ENCODE peak calls at places on chromosomes 1 and 21, in six cellular contexts. One of them, this sample, is unnamed.

GRCh38 chr21:32802954-32803353 is 31.4 kb upstream of the PAXBP1 start:
- DNase-seq in GF-D8: no peak
- DNase-seq in hypothalamus: no peak
- DNase-seq in glutamatergic neuron: no peak
- DNase-seq in NCI-H1105 treated with DMSO at 0.1 percent for 48 hours: no peak
- DNase-seq in activated CD4-positive, CD25-positive, alpha-beta regulatory T cell treated with anti-CD3 and anti-CD28 coated beads, Interleukin-2, amount 50 U/mL, for 16 hours: no peak
- DNase-seq in this sample: no peak

GRCh38 chr1:2451744-2452582 is 24.1 kb upstream of the PLCH2 start:
- DNase-seq in GF-D8: no peak
- DNase-seq in hypothalamus: no peak
- DNase-seq in glutamatergic neuron: no peak
- DNase-seq in NCI-H1105 treated with DMSO at 0.1 percent for 48 hours: no peak
- DNase-seq in activated CD4-positive, CD25-positive, alpha-beta regulatory T cell treated with anti-CD3 and anti-CD28 coated beads, Interleukin-2, amount 50 U/mL, for 16 hours: no peak
- DNase-seq in this sample: no peak

GRCh38 chr1:43991200-43991475 is 261 bp upstream of the CCDC24 start:
- DNase-seq in GF-D8: no peak
- DNase-seq in hypothalamus: no peak
- DNase-seq in glutamatergic neuron: no peak
- DNase-seq in NCI-H1105 treated with DMSO at 0.1 percent for 48 hours: no peak
- DNase-seq in activated CD4-positive, CD25-positive, alpha-beta regulatory T cell treated with anti-CD3 and anti-CD28 coated beads, Interleukin-2, amount 50 U/mL, for 16 hours: no peak
- DNase-seq in this sample: no peak

GRCh38 chr21:46052703-46053651 is 44.9 kb upstream of the COL6A2 start:
- DNase-seq in GF-D8: no peak
- DNase-seq in hypothalamus: no peak
- DNase-seq in glutamatergic neuron: no peak
- DNase-seq in NCI-H1105 treated with DMSO at 0.1 percent for 48 hours: no peak
- DNase-seq in activated CD4-positive, CD25-positive, alpha-beta regulatory T cell treated with anti-CD3 and anti-CD28 coated beads, Interleukin-2, amount 50 U/mL, for 16 hours: no peak
- DNase-seq in this sample: no peak

GRCh38 chr1:235908742-235909520 is 42.2 kb upstream of the LYST start:
- DNase-seq in GF-D8: no peak
- DNase-seq in hypothalamus: no peak
- DNase-seq in glutamatergic neuron: no peak
- DNase-seq in NCI-H1105 treated with DMSO at 0.1 percent for 48 hours: no peak
- DNase-seq in activated CD4-positive, CD25-positive, alpha-beta regulatory T cell treated with anti-CD3 and anti-CD28 coated beads, Interleukin-2, amount 50 U/mL, for 16 hours: no peak
- DNase-seq in this sample: no peak

GRCh38 chr21:45135868-45136267 is 61.5 kb downstream of the ADARB1 start:
- DNase-seq in GF-D8: no peak
- DNase-seq in hypothalamus: no peak
- DNase-seq in glutamatergic neuron: no peak
- DNase-seq in NCI-H1105 treated with DMSO at 0.1 percent for 48 hours: no peak
- DNase-seq in activated CD4-positive, CD25-positive, alpha-beta regulatory T cell treated with anti-CD3 and anti-CD28 coated beads, Interleukin-2, amount 50 U/mL, for 16 hours: no peak
- DNase-seq in this sample: no peak

GRCh38 chr1:77200806-77201205 is 18.4 kb downstream of the PIGK start:
- DNase-seq in GF-D8: no peak
- DNase-seq in hypothalamus: no peak
- DNase-seq in glutamatergic neuron: no peak
- DNase-seq in NCI-H1105 treated with DMSO at 0.1 percent for 48 hours: no peak
- DNase-seq in activated CD4-positive, CD25-positive, alpha-beta regulatory T cell treated with anti-CD3 and anti-CD28 coated beads, Interleukin-2, amount 50 U/mL, for 16 hours: no peak
- DNase-seq in this sample: no peak

GRCh38 chr1:170929412-170929834 is 5.9 kb upstream of the MROH9 start:
- DNase-seq in GF-D8: no peak
- DNase-seq in hypothalamus: peak
- DNase-seq in glutamatergic neuron: no peak
- DNase-seq in NCI-H1105 treated with DMSO at 0.1 percent for 48 hours: no peak
- DNase-seq in activated CD4-positive, CD25-positive, alpha-beta regulatory T cell treated with anti-CD3 and anti-CD28 coated beads, Interleukin-2, amount 50 U/mL, for 16 hours: no peak
- DNase-seq in this sample: no peak

GRCh38 chr1:166159656-166160055 is 7.1 kb downstream of the FAM78B start:
- DNase-seq in GF-D8: no peak
- DNase-seq in hypothalamus: no peak
- DNase-seq in glutamatergic neuron: no peak
- DNase-seq in NCI-H1105 treated with DMSO at 0.1 percent for 48 hours: no peak
- DNase-seq in activated CD4-positive, CD25-positive, alpha-beta regulatory T cell treated with anti-CD3 and anti-CD28 coated beads, Interleukin-2, amount 50 U/mL, for 16 hours: no peak
- DNase-seq in this sample: no peak

GRCh38 chr1:65527211-65527610 is 106.7 kb downstream of the LEPR start:
- DNase-seq in GF-D8: no peak
- DNase-seq in hypothalamus: no peak
- DNase-seq in glutamatergic neuron: no peak
- DNase-seq in NCI-H1105 treated with DMSO at 0.1 percent for 48 hours: peak
- DNase-seq in activated CD4-positive, CD25-positive, alpha-beta regulatory T cell treated with anti-CD3 and anti-CD28 coated beads, Interleukin-2, amount 50 U/mL, for 16 hours: no peak
- DNase-seq in this sample: no peak

GRCh38 chr1:94884101-94884875 is 42.6 kb downstream of the CNN3 start:
- DNase-seq in GF-D8: no peak
- DNase-seq in hypothalamus: no peak
- DNase-seq in glutamatergic neuron: no peak
- DNase-seq in NCI-H1105 treated with DMSO at 0.1 percent for 48 hours: no peak
- DNase-seq in activated CD4-positive, CD25-positive, alpha-beta regulatory T cell treated with anti-CD3 and anti-CD28 coated beads, Interleukin-2, amount 50 U/mL, for 16 hours: no peak
- DNase-seq in this sample: no peak

GRCh38 chr1:78102082-78102481 is 56.3 kb downstream of the GIPC2 start:
- DNase-seq in GF-D8: no peak
- DNase-seq in hypothalamus: no peak
- DNase-seq in glutamatergic neuron: no peak
- DNase-seq in NCI-H1105 treated with DMSO at 0.1 percent for 48 hours: no peak
- DNase-seq in activated CD4-positive, CD25-positive, alpha-beta regulatory T cell treated with anti-CD3 and anti-CD28 coated beads, Interleukin-2, amount 50 U/mL, for 16 hours: no peak
- DNase-seq in this sample: no peak

GRCh38 chr21:42563261-42564045 is 49.8 kb downstream of the SLC37A1 start:
- DNase-seq in GF-D8: no peak
- DNase-seq in hypothalamus: no peak
- DNase-seq in glutamatergic neuron: peak
- DNase-seq in NCI-H1105 treated with DMSO at 0.1 percent for 48 hours: no peak
- DNase-seq in activated CD4-positive, CD25-positive, alpha-beta regulatory T cell treated with anti-CD3 and anti-CD28 coated beads, Interleukin-2, amount 50 U/mL, for 16 hours: no peak
- DNase-seq in this sample: no peak

GRCh38 chr1:153985984-153986761 is at the start of gene RAB13:
- DNase-seq in GF-D8: peak
- DNase-seq in hypothalamus: peak
- DNase-seq in glutamatergic neuron: peak
- DNase-seq in NCI-H1105 treated with DMSO at 0.1 percent for 48 hours: peak
- DNase-seq in activated CD4-positive, CD25-positive, alpha-beta regulatory T cell treated with anti-CD3 and anti-CD28 coated beads, Interleukin-2, amount 50 U/mL, for 16 hours: no peak
- DNase-seq in this sample: peak

GRCh38 chr1:109929170-109929569 is 18.5 kb downstream of the CSF1 start:
- DNase-seq in GF-D8: no peak
- DNase-seq in hypothalamus: no peak
- DNase-seq in glutamatergic neuron: no peak
- DNase-seq in NCI-H1105 treated with DMSO at 0.1 percent for 48 hours: no peak
- DNase-seq in activated CD4-positive, CD25-positive, alpha-beta regulatory T cell treated with anti-CD3 and anti-CD28 coated beads, Interleukin-2, amount 50 U/mL, for 16 hours: no peak
- DNase-seq in this sample: no peak

GRCh38 chr1:97145321-97145956 is 423.9 kb downstream of the PTBP2 start:
- DNase-seq in GF-D8: no peak
- DNase-seq in hypothalamus: peak
- DNase-seq in glutamatergic neuron: no peak
- DNase-seq in NCI-H1105 treated with DMSO at 0.1 percent for 48 hours: peak
- DNase-seq in activated CD4-positive, CD25-positive, alpha-beta regulatory T cell treated with anti-CD3 and anti-CD28 coated beads, Interleukin-2, amount 50 U/mL, for 16 hours: no peak
- DNase-seq in this sample: no peak

GRCh38 chr1:22044690-22045420 is 7.7 kb upstream of the CDC42 start:
- DNase-seq in GF-D8: no peak
- DNase-seq in hypothalamus: no peak
- DNase-seq in glutamatergic neuron: no peak
- DNase-seq in NCI-H1105 treated with DMSO at 0.1 percent for 48 hours: no peak
- DNase-seq in activated CD4-positive, CD25-positive, alpha-beta regulatory T cell treated with anti-CD3 and anti-CD28 coated beads, Interleukin-2, amount 50 U/mL, for 16 hours: no peak
- DNase-seq in this sample: no peak

GRCh38 chr1:205512059-205513045 is 7.9 kb downstream of the CDK18 start:
- DNase-seq in GF-D8: no peak
- DNase-seq in hypothalamus: no peak
- DNase-seq in glutamatergic neuron: no peak
- DNase-seq in NCI-H1105 treated with DMSO at 0.1 percent for 48 hours: no peak
- DNase-seq in activated CD4-positive, CD25-positive, alpha-beta regulatory T cell treated with anti-CD3 and anti-CD28 coated beads, Interleukin-2, amount 50 U/mL, for 16 hours: no peak
- DNase-seq in this sample: no peak

GRCh38 chr1:90012305-90012704 is 17.4 kb downstream of the ZNF326 start:
- DNase-seq in GF-D8: no peak
- DNase-seq in hypothalamus: no peak
- DNase-seq in glutamatergic neuron: no peak
- DNase-seq in NCI-H1105 treated with DMSO at 0.1 percent for 48 hours: no peak
- DNase-seq in activated CD4-positive, CD25-positive, alpha-beta regulatory T cell treated with anti-CD3 and anti-CD28 coated beads, Interleukin-2, amount 50 U/mL, for 16 hours: no peak
- DNase-seq in this sample: no peak

GRCh38 chr21:14877581-14878228 is 187.1 kb downstream of the NRIP1 start:
- DNase-seq in GF-D8: no peak
- DNase-seq in hypothalamus: no peak
- DNase-seq in glutamatergic neuron: no peak
- DNase-seq in NCI-H1105 treated with DMSO at 0.1 percent for 48 hours: no peak
- DNase-seq in activated CD4-positive, CD25-positive, alpha-beta regulatory T cell treated with anti-CD3 and anti-CD28 coated beads, Interleukin-2, amount 50 U/mL, for 16 hours: no peak
- DNase-seq in this sample: no peak

GRCh38 chr1:60960846-60961542 is 121.4 kb upstream of the NFIA start:
- DNase-seq in GF-D8: no peak
- DNase-seq in hypothalamus: no peak
- DNase-seq in glutamatergic neuron: no peak
- DNase-seq in NCI-H1105 treated with DMSO at 0.1 percent for 48 hours: no peak
- DNase-seq in activated CD4-positive, CD25-positive, alpha-beta regulatory T cell treated with anti-CD3 and anti-CD28 coated beads, Interleukin-2, amount 50 U/mL, for 16 hours: no peak
- DNase-seq in this sample: no peak

GRCh38 chr1:79197421-79197820 is 190.9 kb upstream of the ADGRL4 start:
- DNase-seq in GF-D8: no peak
- DNase-seq in hypothalamus: no peak
- DNase-seq in glutamatergic neuron: no peak
- DNase-seq in NCI-H1105 treated with DMSO at 0.1 percent for 48 hours: no peak
- DNase-seq in activated CD4-positive, CD25-positive, alpha-beta regulatory T cell treated with anti-CD3 and anti-CD28 coated beads, Interleukin-2, amount 50 U/mL, for 16 hours: no peak
- DNase-seq in this sample: no peak

GRCh38 chr1:55363261-55363660 is 148.1 kb upstream of the USP24 start:
- DNase-seq in GF-D8: no peak
- DNase-seq in hypothalamus: no peak
- DNase-seq in glutamatergic neuron: no peak
- DNase-seq in NCI-H1105 treated with DMSO at 0.1 percent for 48 hours: no peak
- DNase-seq in activated CD4-positive, CD25-positive, alpha-beta regulatory T cell treated with anti-CD3 and anti-CD28 coated beads, Interleukin-2, amount 50 U/mL, for 16 hours: no peak
- DNase-seq in this sample: no peak

GRCh38 chr1:170660281-170660713 is 3.6 kb upstream of the PRRX1 start:
- DNase-seq in GF-D8: no peak
- DNase-seq in hypothalamus: no peak
- DNase-seq in glutamatergic neuron: peak
- DNase-seq in NCI-H1105 treated with DMSO at 0.1 percent for 48 hours: no peak
- DNase-seq in activated CD4-positive, CD25-positive, alpha-beta regulatory T cell treated with anti-CD3 and anti-CD28 coated beads, Interleukin-2, amount 50 U/mL, for 16 hours: no peak
- DNase-seq in this sample: no peak

GRCh38 chr1:23452011-23452411 is 27.5 kb upstream of the TCEA3 start:
- DNase-seq in GF-D8: no peak
- DNase-seq in hypothalamus: no peak
- DNase-seq in glutamatergic neuron: no peak
- DNase-seq in NCI-H1105 treated with DMSO at 0.1 percent for 48 hours: peak
- DNase-seq in activated CD4-positive, CD25-positive, alpha-beta regulatory T cell treated with anti-CD3 and anti-CD28 coated beads, Interleukin-2, amount 50 U/mL, for 16 hours: no peak
- DNase-seq in this sample: peak

GRCh38 chr1:32939655-32940371 is 24.8 kb downstream of the RNF19B start:
- DNase-seq in GF-D8: peak
- DNase-seq in hypothalamus: no peak
- DNase-seq in glutamatergic neuron: no peak
- DNase-seq in NCI-H1105 treated with DMSO at 0.1 percent for 48 hours: no peak
- DNase-seq in activated CD4-positive, CD25-positive, alpha-beta regulatory T cell treated with anti-CD3 and anti-CD28 coated beads, Interleukin-2, amount 50 U/mL, for 16 hours: no peak
- DNase-seq in this sample: no peak

GRCh38 chr1:239814306-239814881 is 277.3 kb upstream of the FMN2 start:
- DNase-seq in GF-D8: no peak
- DNase-seq in hypothalamus: no peak
- DNase-seq in glutamatergic neuron: no peak
- DNase-seq in NCI-H1105 treated with DMSO at 0.1 percent for 48 hours: no peak
- DNase-seq in activated CD4-positive, CD25-positive, alpha-beta regulatory T cell treated with anti-CD3 and anti-CD28 coated beads, Interleukin-2, amount 50 U/mL, for 16 hours: no peak
- DNase-seq in this sample: peak

GRCh38 chr1:192700834-192701271 is 64.9 kb downstream of the RGS13 start:
- DNase-seq in GF-D8: peak
- DNase-seq in hypothalamus: no peak
- DNase-seq in glutamatergic neuron: no peak
- DNase-seq in NCI-H1105 treated with DMSO at 0.1 percent for 48 hours: no peak
- DNase-seq in activated CD4-positive, CD25-positive, alpha-beta regulatory T cell treated with anti-CD3 and anti-CD28 coated beads, Interleukin-2, amount 50 U/mL, for 16 hours: no peak
- DNase-seq in this sample: no peak

This sample was measured in BE2C.